ENCODE peak calls at places on chromosomes 7 and 10, in five cellular contexts. K is transverse colon, D is spleen, V is body of pancreas, Q is A549. I is an unnamed sample.

GRCh38 chr10:52031771-52032170 is 282.3 kb upstream of the DKK1 start:
- DNase-seq in D (no peak), V (no peak), Q (no peak), K (no peak), I (no peak)

GRCh38 chr7:80918406-80918805 is 445 bp downstream of the SEMA3C start:
- DNase-seq in D (no peak), K (no peak), V (no peak), Q (peak), I (no peak)

GRCh38 chr7:149714910-149715471 is 58.4 kb downstream of the ZNF467 start:
- DNase-seq in Q (no peak), K (peak), V (peak), D (peak), I (no peak)

GRCh38 chr10:44205072-44205471 is 179.8 kb downstream of the CXCL12 start:
- DNase-seq in D (no peak), V (no peak), K (no peak), Q (no peak), I (no peak)

GRCh38 chr7:97218767-97219166 is 101.3 kb downstream of the SDHAF3 start:
- DNase-seq in Q (no peak), K (no peak), V (no peak), D (no peak), I (no peak)

GRCh38 chr7:99326408-99326782 is 697 bp downstream of the ARPC1A start:
- DNase-seq in Q (no peak), K (no peak), V (no peak), D (no peak), I (no peak)

GRCh38 chr7:24970676-24971075 is 9.3 kb downstream of the OSBPL3 start:
- DNase-seq in D (no peak), V (no peak), K (no peak), Q (no peak), I (no peak)

GRCh38 chr10:107502263-107502979 is 337.9 kb upstream of the SORCS1 start:
- DNase-seq in V (no peak), K (no peak), D (no peak), Q (no peak), I (no peak)

GRCh38 chr7:84697506-84697905 is 489.4 kb downstream of the SEMA3D start:
- DNase-seq in D (no peak), V (no peak), K (no peak), Q (peak), I (no peak)

GRCh38 chr7:43531700-43532099 is 51.2 kb upstream of the STK17A start:
- DNase-seq in K (no peak), Q (no peak), V (no peak), D (no peak), I (no peak)

GRCh38 chr10:1368772-1369171 is 312.6 kb downstream of the WDR37 start:
- DNase-seq in D (no peak), V (peak), K (peak), Q (peak), I (peak)

GRCh38 chr10:113690749-113691148 is 11.0 kb downstream of the CASP7 start:
- DNase-seq in Q (no peak), D (no peak), K (no peak), V (no peak), I (no peak)

GRCh38 chr7:79504607-79505389 is 51.3 kb upstream of the MAGI2 start:
- DNase-seq in V (no peak), K (no peak), Q (peak), D (no peak), I (no peak)

GRCh38 chr10:122854648-122855047 is 9.0 kb upstream of the CUZD1 start:
- DNase-seq in K (no peak), V (no peak), D (no peak), Q (peak), I (peak)
- TF ChIP-seq POLR2A in K (no peak), V (no peak), D (no peak), Q (no peak), I (no peak)

DNA sequence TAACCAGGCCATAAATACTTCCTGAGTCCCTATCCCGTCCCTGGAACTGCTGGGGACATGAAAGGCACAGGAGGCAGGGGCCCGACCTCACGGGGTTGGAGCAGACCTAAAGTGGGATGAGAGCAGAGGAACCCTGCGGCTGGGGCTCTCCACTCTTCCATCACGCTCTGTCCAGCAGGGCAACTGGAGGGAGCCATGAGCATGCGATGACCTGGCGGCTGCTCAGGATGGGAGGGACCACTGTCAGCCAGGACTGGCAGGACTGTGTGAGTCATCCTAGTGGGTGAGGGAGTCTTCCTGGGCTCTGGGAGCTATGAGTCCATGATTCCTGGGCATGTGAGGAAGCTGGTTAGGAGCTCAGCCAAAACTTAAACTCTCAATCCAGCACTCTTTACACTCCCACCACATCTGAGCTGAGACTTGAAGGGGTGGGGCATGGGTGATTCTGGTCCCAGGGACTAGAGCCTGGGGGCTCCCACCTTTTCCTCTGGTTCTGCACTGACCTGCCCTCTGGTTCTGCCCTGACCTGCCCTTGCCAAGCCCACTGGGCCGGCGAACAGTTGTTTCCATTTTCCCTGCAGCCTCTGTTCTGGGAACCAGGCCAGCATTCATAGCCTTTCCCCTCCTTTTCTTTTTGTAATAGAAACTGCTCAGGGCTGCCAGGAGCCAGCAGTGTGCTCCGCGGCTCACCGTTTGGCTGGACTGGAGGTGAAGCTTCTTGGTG is 47.1 kb downstream of the SYPL1 start:
- DNase-seq in Q (peak), K (peak), D (peak), V (peak), I (peak)
- TF ChIP-seq POLR2A in Q (peak), K (peak), D (no peak), V (peak), I (peak)

DNA sequence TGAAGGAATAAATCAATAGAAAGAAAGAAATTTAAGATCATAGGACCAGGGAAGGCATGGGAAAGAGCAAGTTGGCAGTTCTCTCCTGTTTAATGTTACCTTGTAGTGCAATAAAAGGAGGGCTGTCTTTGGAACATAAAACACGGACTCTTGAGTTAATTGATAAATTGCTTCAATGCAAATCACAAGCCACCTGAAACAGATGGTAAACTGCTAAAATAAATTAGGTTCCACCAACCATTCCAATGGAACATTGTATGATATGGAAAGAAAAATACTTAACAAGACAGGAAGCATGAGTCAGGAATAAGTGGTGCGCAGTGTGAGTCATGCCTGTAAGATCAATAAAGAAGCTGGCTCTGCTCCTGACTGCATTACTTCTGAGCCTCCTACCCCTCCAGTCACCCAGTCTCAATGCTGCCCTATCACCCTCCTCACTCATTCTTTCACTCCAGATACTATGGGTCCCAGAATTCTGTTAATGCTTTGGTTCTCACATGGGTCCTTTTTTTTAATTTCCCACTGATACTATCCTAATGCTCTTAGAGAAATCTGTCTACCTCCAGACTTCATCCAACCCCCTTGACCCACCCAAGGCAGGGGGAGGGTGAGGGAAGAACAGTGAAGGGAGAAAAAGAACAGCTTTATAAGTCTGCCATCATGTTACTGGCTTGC is 78.9 kb downstream of the LRRC17 start:
- DNase-seq in V (peak), K (peak), Q (peak), D (no peak), I (peak)
- TF ChIP-seq POLR2A in V (peak), K (no peak), Q (no peak), D (no peak), I (no peak)

DNA sequence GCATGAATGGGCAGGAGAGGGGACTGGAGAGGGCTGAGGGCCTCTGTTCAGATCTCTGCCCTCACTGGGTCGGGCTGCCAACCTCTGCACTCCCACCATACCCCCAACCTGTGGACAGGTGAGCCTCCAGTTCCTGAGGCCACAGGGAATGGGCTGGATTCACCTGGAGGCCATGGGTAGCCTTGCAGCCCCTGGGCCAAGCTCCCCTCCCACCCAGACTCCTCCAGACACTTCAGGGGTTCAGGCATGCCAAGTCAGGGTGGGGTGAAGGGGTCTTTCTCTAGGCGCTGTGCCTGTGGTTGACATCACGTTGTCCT is 80.5 kb downstream of the ZMIZ1 start:
- DNase-seq in K (no peak), Q (no peak), V (no peak), D (peak), I (no peak)
- TF ChIP-seq POLR2A in K (no peak), Q (no peak), V (no peak), D (no peak), I (no peak)

DNA sequence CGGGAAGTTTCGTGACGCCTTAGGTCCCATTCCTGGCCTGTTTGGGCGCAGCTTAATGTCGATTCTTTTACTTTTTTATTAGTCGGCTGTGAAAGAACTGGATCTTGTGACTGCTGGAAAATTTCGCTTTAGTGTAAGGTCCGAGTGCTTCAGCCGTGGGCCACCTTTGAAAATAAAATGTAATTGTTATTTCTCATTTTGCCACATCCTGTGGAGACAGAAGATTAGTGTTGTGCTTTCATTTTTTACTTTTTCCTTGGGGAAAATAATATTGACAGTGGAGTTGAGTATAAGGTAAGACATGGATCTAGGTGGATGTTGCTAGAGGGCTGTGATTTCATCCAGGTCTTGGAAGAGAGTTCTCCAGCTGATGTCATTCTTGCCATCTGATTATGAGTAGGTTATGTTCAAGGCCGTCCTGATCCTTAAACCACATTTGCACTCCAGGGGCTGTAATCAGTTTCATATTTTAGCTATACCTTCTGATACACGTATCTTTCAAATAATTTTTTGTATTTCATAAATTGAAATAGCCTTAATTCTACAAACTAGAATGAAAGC is 873 bp downstream of the RAB18 start:
- DNase-seq in K (no peak), V (no peak), Q (no peak), D (no peak), I (no peak)
- TF ChIP-seq POLR2A in K (no peak), V (no peak), Q (no peak), D (no peak), I (no peak)

GRCh38 chr10:117736655-117737054 is 194.1 kb downstream of the EMX2 start:
- DNase-seq in V (no peak), K (no peak), D (no peak), Q (peak), I (peak)
- TF ChIP-seq POLR2A in V (no peak), K (no peak), D (no peak), Q (no peak), I (no peak)

DNA sequence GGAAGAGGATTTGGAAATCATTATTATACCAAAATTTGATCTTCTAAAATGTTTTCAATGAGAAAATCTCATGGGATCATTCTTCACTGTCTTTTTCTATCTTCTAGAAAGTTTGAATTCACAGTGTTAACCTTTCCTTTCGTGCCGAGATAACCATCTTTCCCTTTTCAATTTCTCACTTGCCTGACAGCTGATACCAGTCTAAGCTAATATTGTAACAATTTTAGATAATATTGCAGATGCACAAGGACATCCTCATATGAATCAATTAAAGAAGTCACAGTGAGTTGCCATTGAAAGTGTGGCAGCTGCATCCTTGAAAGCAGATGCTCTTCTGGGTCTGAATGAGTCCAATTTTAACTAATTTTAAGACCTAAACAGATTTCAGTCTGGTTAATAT is 139.6 kb upstream of the LRGUK start:
- DNase-seq in K (no peak), V (no peak), D (no peak), Q (no peak), I (no peak)
- TF ChIP-seq POLR2A in K (no peak), V (no peak), D (no peak), Q (no peak), I (no peak)

I was measured in H54.